ENCODE peak calls at places on chromosomes 13 and 19, in six cellular contexts. M is adrenal gland, K is GM23338, U is brain microvascular endothelial cell, J is tibial nerve, P is breast epithelium. D is an unnamed sample.

GRCh38 chr19:1270854-1271527 is 1.9 kb downstream of the CIRBP start:
- DNase-seq in M (no peak), K (no peak), U (no peak), J (no peak), P (no peak), D (no peak)

GRCh38 chr13:44407891-44408290 is 34.3 kb downstream of the SERP2 start:
- DNase-seq in M (no peak), K (no peak), U (no peak), J (no peak), P (no peak), D (no peak)

GRCh38 chr13:21573920-21574712 is 29.9 kb downstream of the MICU2 start:
- DNase-seq in M (no peak), K (no peak), U (no peak), J (no peak), P (no peak), D (no peak)

GRCh38 chr13:23579072-23579885 is 9.1 kb downstream of the TNFRSF19 start:
- DNase-seq in M (peak), K (peak), U (peak), J (peak), P (peak), D (peak)

GRCh38 chr13:78323848-78324247 is 279.5 kb downstream of the POU4F1 start:
- DNase-seq in M (no peak), K (no peak), U (no peak), J (no peak), P (no peak), D (no peak)

GRCh38 chr13:61358599-61358998 is 57.0 kb downstream of the PCDH20 start:
- DNase-seq in M (no peak), K (no peak), U (no peak), J (no peak), P (no peak), D (no peak)

GRCh38 chr19:32691952-32692726 is 518 bp downstream of the NUDT19 start:
- DNase-seq in M (peak), K (peak), U (peak), J (no peak), P (peak), D (peak)

GRCh38 chr13:51955841-51956603 is 55.2 kb downstream of the ATP7B start:
- DNase-seq in M (no peak), K (no peak), U (no peak), J (no peak), P (no peak), D (no peak)

GRCh38 chr13:87498681-87499080 is 172.5 kb upstream of the SLITRK5 start:
- DNase-seq in M (no peak), K (peak), U (no peak), J (no peak), P (no peak), D (no peak)

GRCh38 chr19:38404858-38405257 is 2.0 kb downstream of the FAM98C start:
- DNase-seq in M (no peak), K (no peak), U (no peak), J (no peak), P (no peak), D (no peak)

GRCh38 chr13:50733392-50733791 is 110.1 kb downstream of the DLEU7 start:
- DNase-seq in M (no peak), K (no peak), U (no peak), J (no peak), P (no peak), D (no peak)

GRCh38 chr19:32901504-32902161 is 32.1 kb upstream of the SLC7A9 start:
- DNase-seq in M (no peak), K (peak), U (no peak), J (no peak), P (no peak), D (no peak)

GRCh38 chr19:5172859-5173577 is 167.6 kb downstream of the PTPRS start:
- DNase-seq in M (peak), K (no peak), U (peak), J (no peak), P (no peak), D (no peak)

GRCh38 chr19:17604372-17605025 is 49.0 kb downstream of the COLGALT1 start:
- DNase-seq in M (no peak), K (no peak), U (no peak), J (no peak), P (no peak), D (no peak)

GRCh38 chr19:17605117-17605516 is 49.7 kb downstream of the COLGALT1 start:
- DNase-seq in M (no peak), K (no peak), U (no peak), J (no peak), P (no peak), D (no peak)

GRCh38 chr19:17607936-17608335 is 52.5 kb downstream of the COLGALT1 start:
- DNase-seq in M (no peak), K (no peak), U (no peak), J (no peak), P (no peak), D (no peak)

GRCh38 chr19:17605761-17606745 is 50.6 kb downstream of the COLGALT1 start:
- DNase-seq in M (peak), K (peak), U (peak), J (peak), P (no peak), D (no peak)

GRCh38 chr19:17606786-17607185 is 51.3 kb downstream of the COLGALT1 start:
- DNase-seq in M (no peak), K (peak), U (no peak), J (no peak), P (no peak), D (no peak)
- H3K27ac ChIP-seq in M (peak), K (peak), U (no peak), J (no peak), P (no peak), D (peak)

GRCh38 chr19:50563597-50563996 is 4.6 kb downstream of the LRRC4B start:
- DNase-seq in M (no peak), K (no peak), U (no peak), J (no peak), P (no peak), D (no peak)

GRCh38 chr19:50562996-50563395 is 5.2 kb downstream of the LRRC4B start:
- DNase-seq in M (no peak), K (no peak), U (no peak), J (no peak), P (no peak), D (no peak)

GRCh38 chr19:50565984-50566903 is 2.0 kb downstream of the LRRC4B start:
- DNase-seq in M (no peak), K (peak), U (no peak), J (no peak), P (no peak), D (no peak)

GRCh38 chr19:50562329-50562728 is 5.9 kb downstream of the LRRC4B start:
- DNase-seq in M (no peak), K (no peak), U (no peak), J (no peak), P (no peak), D (no peak)

GRCh38 chr19:50564229-50565105 is 3.8 kb downstream of the LRRC4B start:
- DNase-seq in M (no peak), K (no peak), U (no peak), J (no peak), P (no peak), D (no peak)
- H3K4me3 ChIP-seq in M (no peak), K (no peak), U (no peak), J (no peak), P (no peak), D (no peak)

GRCh38 chr19:2739602-2740313 is at the start of gene SLC39A3:
- DNase-seq in M (peak), K (peak), U (peak), J (peak), P (peak), D (peak)
- H3K27ac ChIP-seq in M (peak), K (peak), U (peak), J (no peak), P (peak), D (peak)

GRCh38 chr13:30739646-30740642 is 4.6 kb downstream of the ALOX5AP start:
- DNase-seq in M (no peak), K (no peak), U (peak), J (no peak), P (no peak), D (no peak)
- H3K4me3 ChIP-seq in M (no peak), K (no peak), U (no peak), J (no peak), P (no peak), D (peak)

GRCh38 chr13:32150794-32151193 is 119.2 kb downstream of the FRY start:
- DNase-seq in M (peak), K (no peak), U (no peak), J (peak), P (no peak), D (peak)

GRCh38 chr13:32142956-32143375 is 111.4 kb downstream of the FRY start:
- DNase-seq in M (peak), K (peak), U (no peak), J (no peak), P (no peak), D (no peak)

GRCh38 chr13:32147976-32148375 is 116.4 kb downstream of the FRY start:
- DNase-seq in M (no peak), K (no peak), U (no peak), J (no peak), P (no peak), D (no peak)

GRCh38 chr13:32150239-32150638 is 118.7 kb downstream of the FRY start:
- DNase-seq in M (no peak), K (no peak), U (no peak), J (no peak), P (no peak), D (no peak)

GRCh38 chr13:32147193-32147592 is 115.6 kb downstream of the FRY start:
- DNase-seq in M (no peak), K (no peak), U (no peak), J (no peak), P (no peak), D (no peak)
- H3K27ac ChIP-seq in M (no peak), K (no peak), U (no peak), J (no peak), P (no peak), D (peak)

GRCh38 chr19:55622242-55622969 is 2.0 kb downstream of the ZNF784 start:
- DNase-seq in M (peak), K (no peak), U (no peak), J (no peak), P (no peak), D (no peak)
- H3K4me3 ChIP-seq in M (no peak), K (no peak), U (no peak), J (no peak), P (no peak), D (no peak)

GRCh38 chr13:36975172-36975571 is 24.0 kb downstream of the ALG5 start:
- DNase-seq in M (no peak), K (peak), U (no peak), J (no peak), P (no peak), D (no peak)

GRCh38 chr13:36973621-36974268 is 25.4 kb downstream of the ALG5 start:
- DNase-seq in M (no peak), K (no peak), U (no peak), J (no peak), P (no peak), D (no peak)

GRCh38 chr13:36981156-36981743 is 17.9 kb downstream of the ALG5 start:
- DNase-seq in M (no peak), K (peak), U (no peak), J (no peak), P (no peak), D (no peak)

GRCh38 chr13:36979361-36980040 is 19.6 kb downstream of the ALG5 start:
- DNase-seq in M (no peak), K (no peak), U (no peak), J (no peak), P (no peak), D (no peak)
- H3K27ac ChIP-seq in M (no peak), K (no peak), U (no peak), J (no peak), P (no peak), D (no peak)

DNA sequence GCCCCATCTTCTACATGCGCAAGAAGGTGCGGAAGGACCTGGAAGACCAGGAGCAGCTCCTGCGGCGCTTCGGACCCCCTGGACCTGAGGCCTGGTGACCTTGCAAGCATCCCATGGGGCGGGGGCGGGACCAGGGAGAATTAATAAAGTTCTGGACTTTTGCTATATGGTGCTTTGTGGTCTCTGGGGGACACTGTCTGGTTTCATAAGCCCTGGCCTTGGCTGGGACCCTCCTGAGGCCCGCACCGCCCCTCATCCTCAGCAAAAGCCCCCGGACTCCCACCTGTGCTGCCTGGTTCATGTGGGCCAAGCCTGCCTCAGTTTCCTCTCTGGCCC is 920 bp upstream of the SPIB start:
- DNase-seq in M (no peak), K (no peak), U (no peak), J (no peak), P (no peak), D (no peak)
- H3K4me3 ChIP-seq in M (no peak), K (peak), U (no peak), J (no peak), P (no peak), D (no peak)

GRCh38 chr19:17309962-17310461 is 649 bp downstream of the DDA1 start:
- DNase-seq in M (peak), K (no peak), U (no peak), J (no peak), P (no peak), D (no peak)
- H3K27ac ChIP-seq in M (peak), K (peak), U (peak), J (peak), P (peak), D (peak)

D was measured in coronary artery.